ENCODE peak calls at places on chromosomes 11 and 22, in ten cellular contexts. G is CD4-positive, alpha-beta T cell; W is tibial artery; K is psoas muscle; A is body of pancreas; U is fibroblast of lung; J is osteocyte; E is tibial nerve; C is PC-3; Y is AG10803. L is an unnamed sample.

GRCh38 chr11:66686801-66687750 is 9.4 kb upstream of the RBM4B start:
- DNase-seq in C (no peak), K (no peak), G (no peak), Y (no peak), A (no peak), U (no peak), W (peak; percentile 59), E (no peak), J (no peak), L (no peak)

GRCh38 chr22:43396321-43396933 is 15.4 kb upstream of the MPPED1 start:
- DNase-seq in E (no peak), J (no peak), W (no peak), A (no peak), K (no peak), U (no peak), C (no peak), G (no peak), Y (no peak), L (no peak)

GRCh38 chr11:33775832-33776231 is 1.5 kb upstream of the FBXO3 start:
- DNase-seq in G (no peak), W (no peak), J (no peak), K (no peak), E (no peak), Y (no peak), A (no peak), U (peak; percentile 21), C (no peak), L (no peak)

GRCh38 chr11:118924591-118925585 is 838 bp downstream of the BCL9L start:
- DNase-seq in U (peak; percentile 42), E (no peak), W (peak; percentile 83), G (no peak), Y (no peak), K (peak; percentile 78), A (peak; percentile 73), C (peak; percentile 54), J (peak; percentile 86), L (peak; percentile 50)

GRCh38 chr11:92045325-92045724 is 179.3 kb upstream of the FAT3 start:
- DNase-seq in G (no peak), W (no peak), Y (no peak), K (no peak), A (no peak), U (no peak), C (no peak), E (no peak), J (no peak), L (no peak)

GRCh38 chr11:75966546-75967287 is 151.7 kb downstream of the UVRAG start:
- DNase-seq in A (no peak), J (no peak), W (no peak), E (no peak), U (peak; percentile 71), C (peak; percentile 94), Y (peak; percentile 92), K (no peak), G (no peak), L (peak; percentile 6)

GRCh38 chr11:23976776-23977380 is 520.0 kb upstream of the LUZP2 start:
- DNase-seq in W (no peak), U (peak; percentile 64), Y (peak; percentile 63), K (no peak), J (no peak), A (no peak), C (no peak), E (no peak), G (no peak), L (no peak)

GRCh38 chr22:22674473-22674872 is 30.1 kb downstream of the GGTLC2 start:
- DNase-seq in G (no peak), J (no peak), Y (no peak), W (no peak), E (no peak), A (no peak), K (no peak), U (no peak), C (no peak), L (no peak)

GRCh38 chr11:123194308-123195181 is 503 bp downstream of the CLMP start:
- DNase-seq in Y (peak; percentile 48), J (no peak), U (no peak), C (peak; percentile 70), E (no peak), A (peak; percentile 20), G (no peak), K (peak; percentile 58), W (peak; percentile 67), L (peak; percentile 11)

GRCh38 chr11:42819126-42819525 is 492.7 kb upstream of the API5 start:
- DNase-seq in A (no peak), J (no peak), Y (no peak), K (no peak), C (no peak), W (no peak), E (no peak), U (no peak), G (no peak), L (no peak)

GRCh38 chr22:35454416-35455054 is 54.6 kb downstream of the MCM5 start:
- DNase-seq in U (no peak), E (no peak), Y (no peak), A (no peak), G (no peak), C (peak; percentile 8), J (no peak), W (no peak), K (no peak), L (no peak)
- TF ChIP-seq CTCF in U (no peak), E (peak; percentile 7), Y (peak; percentile 35), A (no peak), G (no peak), C (no peak), J (peak; percentile 9), W (peak; percentile 18), K (peak; percentile 19), L (no peak)

DNA sequence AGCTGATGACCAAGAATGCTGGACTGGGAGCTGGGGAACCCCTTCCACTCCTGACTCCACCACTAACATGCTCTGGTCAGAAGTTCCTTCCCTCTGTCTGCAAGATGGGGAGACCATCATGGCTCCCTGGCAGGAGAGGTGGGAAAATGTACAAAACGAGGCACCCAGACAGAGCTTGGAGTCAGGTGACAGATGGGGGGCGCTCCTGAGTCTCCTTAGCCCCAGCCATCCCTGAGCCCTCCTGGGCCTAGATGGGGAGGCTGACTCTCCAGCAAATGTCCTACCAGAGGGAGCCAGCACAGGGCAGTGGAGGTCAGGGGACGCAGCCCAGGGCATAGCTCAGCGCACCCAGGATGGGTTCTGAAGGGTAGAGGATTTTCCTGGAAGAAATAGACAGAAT is 20.0 kb downstream of the KCNJ4 start:
- DNase-seq in K (no peak), J (no peak), C (no peak), W (no peak), U (no peak), A (no peak), E (no peak), Y (no peak), G (no peak), L (no peak)
- TF ChIP-seq CTCF in K (no peak), J (no peak), C (peak; percentile 10), W (no peak), U (no peak), A (no peak), E (no peak), Y (no peak), G (no peak), L (no peak)

GRCh38 chr11:44327730-44328691 is 18.1 kb upstream of the ALX4 start:
- DNase-seq in E (no peak), J (no peak), Y (no peak), A (no peak), K (no peak), U (no peak), G (no peak), C (no peak), W (no peak), L (no peak)

GRCh38 chr11:44325698-44326097 is 15.8 kb upstream of the ALX4 start:
- DNase-seq in C (no peak), A (no peak), W (no peak), Y (no peak), G (no peak), K (no peak), U (no peak), J (no peak), E (no peak), L (no peak)

GRCh38 chr11:44324222-44324621 is 14.3 kb upstream of the ALX4 start:
- DNase-seq in E (no peak), A (no peak), G (no peak), U (no peak), W (no peak), K (no peak), Y (no peak), J (no peak), C (no peak), L (no peak)

GRCh38 chr11:44324787-44325525 is 15.0 kb upstream of the ALX4 start:
- DNase-seq in Y (no peak), W (no peak), J (no peak), C (peak; percentile 17), U (no peak), G (no peak), E (no peak), K (no peak), A (no peak), L (no peak)

DNA sequence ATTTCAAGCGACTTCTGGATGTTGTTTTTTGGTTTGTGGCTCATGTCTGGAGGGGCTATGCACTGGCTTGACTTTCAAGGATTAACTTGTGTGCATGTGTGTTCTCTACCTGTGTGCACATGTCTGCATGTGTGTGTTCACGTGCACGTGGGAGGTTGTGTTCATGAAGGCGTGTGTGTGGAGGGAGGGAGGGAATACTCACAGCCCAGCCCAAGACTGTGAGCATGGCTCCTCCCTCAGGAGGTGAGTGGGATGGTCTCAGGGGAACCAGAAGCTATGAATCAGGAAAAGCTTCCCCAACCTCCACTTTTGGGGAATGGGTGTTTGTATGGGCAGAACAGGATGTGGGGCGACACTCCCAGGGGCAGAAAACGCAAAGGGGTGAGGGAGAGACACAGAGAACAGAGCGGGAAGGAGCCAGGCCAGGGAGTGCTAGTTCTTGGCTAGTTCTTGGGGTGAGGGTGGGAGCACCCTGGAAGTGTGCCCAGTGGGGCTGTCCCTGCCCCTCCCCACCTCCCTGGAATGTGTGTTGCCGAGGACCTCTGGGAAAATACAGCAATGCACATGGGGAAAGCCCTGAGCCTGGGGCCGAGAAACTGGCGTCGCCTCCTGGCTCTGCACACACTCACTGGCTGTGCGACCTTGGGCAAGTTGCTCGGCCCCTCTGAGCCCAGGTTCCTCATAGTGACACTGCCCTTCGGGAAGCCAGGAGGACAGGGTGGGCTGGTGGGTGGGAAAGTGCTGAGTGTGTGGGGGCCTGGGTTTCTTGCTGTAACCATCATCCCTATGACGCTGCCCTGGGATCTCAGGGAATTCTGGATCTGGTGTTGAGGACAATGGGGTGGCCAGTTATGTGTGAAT is 16.9 kb upstream of the ALX4 start:
- DNase-seq in K (no peak), J (no peak), C (no peak), Y (no peak), E (no peak), W (no peak), G (no peak), A (no peak), U (no peak), L (no peak)
- TF ChIP-seq CTCF in K (no peak), J (no peak), C (no peak), Y (peak; percentile 21), E (no peak), W (no peak), G (no peak), A (no peak), U (no peak), L (no peak)

GRCh38 chr11:71372693-71373657 is 75.2 kb downstream of the DHCR7 start:
- DNase-seq in E (no peak), G (no peak), U (peak; percentile 19), Y (peak; percentile 42), A (no peak), W (no peak), C (peak; percentile 61), J (no peak), K (no peak), L (peak; percentile 19)
- TF ChIP-seq CTCF in E (no peak), G (no peak), U (peak; percentile 56), Y (peak; percentile 73), A (peak; percentile 14), W (peak; percentile 36), C (peak; percentile 67), J (peak; percentile 65), K (peak; percentile 14), L (peak; percentile 23)

GRCh38 chr11:65432686-65433582 is 10.3 kb downstream of the NEAT1 start:
- DNase-seq in A (no peak), K (no peak), C (peak; percentile 62), Y (peak; percentile 66), G (no peak), E (no peak), J (no peak), U (peak; percentile 48), W (no peak), L (no peak)
- TF ChIP-seq CTCF in A (no peak), K (peak; percentile 22), C (peak; percentile 62), Y (peak; percentile 33), G (peak; percentile 74), E (peak; percentile 21), J (peak; percentile 50), U (no peak), W (peak; percentile 13), L (no peak)